ENCODE peak calls at places on chromosomes 1 and 21, in five cellular contexts. C, I, Y, T and M are unnamed samples.

GRCh38 chr21:29523646-29524045 is 224.9 kb downstream of the BACH1 start:
- DNase-seq in I (no peak), T (no peak), C (no peak), Y (peak), M (no peak)

GRCh38 chr1:76680676-76681075 is 186.6 kb upstream of the ST6GALNAC5 start:
- DNase-seq in C (no peak), Y (no peak), T (no peak), I (no peak), M (no peak)

GRCh38 chr1:23557471-23558124 is 1.7 kb downstream of the ID3 start:
- DNase-seq in I (no peak), C (no peak), Y (no peak), T (no peak), M (no peak)

GRCh38 chr1:155320661-155321576 is at the start of gene RUSC1:
- DNase-seq in Y (peak), I (peak), T (peak), C (peak), M (no peak)

GRCh38 chr21:35168702-35169101 is 119.6 kb upstream of the RUNX1 start:
- DNase-seq in C (no peak), Y (no peak), T (no peak), I (no peak), M (no peak)

GRCh38 chr1:86184401-86184800 is 27.8 kb upstream of the COL24A1 start:
- DNase-seq in T (no peak), Y (no peak), C (no peak), I (no peak), M (no peak)

GRCh38 chr1:208183977-208184901 is 59.9 kb downstream of the PLXNA2 start:
- DNase-seq in Y (peak), C (peak), T (no peak), I (peak), M (peak)

GRCh38 chr1:88736633-88737248 is 52.7 kb downstream of the PKN2 start:
- DNase-seq in Y (peak), I (peak), T (no peak), C (peak), M (peak)

GRCh38 chr1:94044290-94044790 is 76.6 kb downstream of the ABCA4 start:
- DNase-seq in Y (no peak), C (no peak), I (no peak), T (no peak), M (no peak)

GRCh38 chr1:21624577-21625389 is 44.4 kb downstream of the RAP1GAP start:
- DNase-seq in Y (no peak), I (no peak), T (no peak), C (no peak), M (no peak)

GRCh38 chr1:114755006-114755936 is 2.5 kb downstream of the CSDE1 start:
- DNase-seq in C (no peak), Y (peak), I (no peak), T (no peak), M (no peak)

GRCh38 chr1:209937996-209938959 is at the start of gene SYT14:
- DNase-seq in I (peak), C (peak), Y (no peak), T (peak), M (no peak)

GRCh38 chr1:46691997-46692790 is 20.5 kb downstream of the TEX38 start:
- DNase-seq in I (no peak), C (no peak), Y (no peak), T (no peak), M (no peak)

GRCh38 chr1:33170351-33171274 is 11.2 kb downstream of the TRIM62 start:
- DNase-seq in T (no peak), I (no peak), Y (no peak), C (peak), M (no peak)

GRCh38 chr21:45255381-45256020 is 32.2 kb downstream of the POFUT2 start:
- DNase-seq in Y (no peak), I (peak), T (peak), C (no peak), M (peak)

GRCh38 chr21:42375966-42376337 is 9.6 kb upstream of the TFF1 start:
- DNase-seq in I (no peak), C (no peak), T (no peak), Y (no peak), M (no peak)

GRCh38 chr1:167297222-167298214 is 76.8 kb downstream of the POU2F1 start:
- DNase-seq in T (no peak), I (no peak), C (no peak), Y (peak), M (peak)

GRCh38 chr21:36127250-36127904 is 7.5 kb upstream of the CBR3 start:
- DNase-seq in T (no peak), Y (no peak), C (no peak), I (no peak), M (no peak)

GRCh38 chr1:219650880-219651279 is 38.0 kb upstream of the ZC3H11B start:
- DNase-seq in C (no peak), T (no peak), I (no peak), Y (no peak), M (no peak)

GRCh38 chr1:212155219-212155618 is 119.7 kb downstream of the DTL start:
- DNase-seq in T (no peak), C (no peak), I (no peak), Y (no peak), M (peak)

GRCh38 chr1:172708452-172708851 is 49.5 kb downstream of the FASLG start:
- DNase-seq in Y (no peak), C (no peak), I (peak), T (no peak), M (no peak)

GRCh38 chr21:45338326-45339017 is 50.8 kb upstream of the POFUT2 start:
- DNase-seq in T (peak), C (no peak), Y (no peak), I (no peak), M (no peak)

GRCh38 chr1:192811594-192812239 is 2.9 kb downstream of the RGS2 start:
- DNase-seq in T (no peak), Y (no peak), I (no peak), C (no peak), M (no peak)

GRCh38 chr1:17206196-17206595 is 1.3 kb downstream of the PADI1 start:
- DNase-seq in I (no peak), Y (no peak), C (no peak), T (no peak), M (no peak)

GRCh38 chr1:176950736-176951308 is 213.7 kb downstream of the ASTN1 start:
- DNase-seq in I (no peak), C (no peak), T (no peak), Y (no peak), M (no peak)

GRCh38 chr1:10507111-10507879 is 32.5 kb downstream of the PEX14 start:
- DNase-seq in I (peak), Y (peak), T (peak), C (peak), M (peak)

GRCh38 chr1:218983848-218984247 is 189.8 kb upstream of the LYPLAL1 start:
- DNase-seq in T (no peak), Y (no peak), C (peak), I (no peak), M (no peak)

GRCh38 chr1:228865613-228866320 is 130.5 kb downstream of the RHOU start:
- DNase-seq in Y (no peak), T (no peak), C (no peak), I (no peak), M (no peak)

GRCh38 chr1:201515062-201515750 is 8.3 kb upstream of the CSRP1 start:
- DNase-seq in C (no peak), I (no peak), Y (no peak), T (no peak), M (no peak)

GRCh38 chr1:10990828-10991227 is 21.6 kb upstream of the TARDBP start:
- DNase-seq in C (no peak), Y (no peak), I (no peak), T (no peak), M (no peak)

GRCh38 chr1:193339396-193339795 is 153.0 kb upstream of the B3GALT2 start:
- DNase-seq in I (no peak), Y (no peak), C (no peak), T (no peak), M (no peak)

GRCh38 chr21:38660333-38661295 is 145.1 kb upstream of the ETS2 start:
- DNase-seq in C (peak), Y (no peak), I (peak), T (no peak), M (peak)

GRCh38 chr1:66168467-66168887 is 365.5 kb upstream of the SGIP1 start:
- DNase-seq in Y (peak), T (no peak), I (no peak), C (no peak), M (no peak)